ENCODE peak calls at places on chromosomes 2 and 18, in five cellular contexts. One of them, this sample, is unnamed.
A peak's percentile ranks its signal among the peaks of the same experiment; 100 is the strongest.

GRCh38 chr18:23778828-23779227 is 89.6 kb downstream of the LAMA3 start:
- DNase-seq in foreskin fibroblast: no peak
- DNase-seq in right atrium auricular region: no peak
- DNase-seq in WERI-Rb-1: no peak
- DNase-seq in heart right ventricle: no peak
- DNase-seq in this sample: no peak

GRCh38 chr18:5986257-5986909 is 91.1 kb upstream of the TMEM200C start:
- DNase-seq in foreskin fibroblast: no peak
- DNase-seq in right atrium auricular region: no peak
- DNase-seq in WERI-Rb-1: no peak
- DNase-seq in heart right ventricle: no peak
- DNase-seq in this sample: no peak

GRCh38 chr2:120745420-120746178 is 9.9 kb downstream of the GLI2 start:
- DNase-seq in foreskin fibroblast: no peak
- DNase-seq in right atrium auricular region: no peak
- DNase-seq in WERI-Rb-1: no peak
- DNase-seq in heart right ventricle: peak; percentile 1
- DNase-seq in this sample: no peak

GRCh38 chr18:47180765-47181164 is 4.6 kb upstream of the IER3IP1 start:
- DNase-seq in foreskin fibroblast: no peak
- DNase-seq in right atrium auricular region: no peak
- DNase-seq in WERI-Rb-1: no peak
- DNase-seq in heart right ventricle: no peak
- DNase-seq in this sample: no peak

GRCh38 chr2:120430501-120430830 is 84.5 kb downstream of the INHBB start:
- DNase-seq in foreskin fibroblast: no peak
- DNase-seq in right atrium auricular region: no peak
- DNase-seq in WERI-Rb-1: no peak
- DNase-seq in heart right ventricle: no peak
- DNase-seq in this sample: no peak

GRCh38 chr2:31401580-31401979 is 13.0 kb downstream of the XDH start:
- DNase-seq in foreskin fibroblast: peak; percentile 99
- DNase-seq in right atrium auricular region: no peak
- DNase-seq in WERI-Rb-1: no peak
- DNase-seq in heart right ventricle: no peak
- DNase-seq in this sample: no peak

GRCh38 chr2:237870754-237871651 is 11.6 kb downstream of the RAMP1 start:
- DNase-seq in foreskin fibroblast: no peak
- DNase-seq in right atrium auricular region: peak; percentile 44
- DNase-seq in WERI-Rb-1: no peak
- DNase-seq in heart right ventricle: no peak
- DNase-seq in this sample: no peak

GRCh38 chr2:241764272-241765241 is 12.1 kb upstream of the GAL3ST2 start:
- DNase-seq in foreskin fibroblast: no peak
- DNase-seq in right atrium auricular region: no peak
- DNase-seq in WERI-Rb-1: no peak
- DNase-seq in heart right ventricle: no peak
- DNase-seq in this sample: peak; percentile 57

GRCh38 chr2:33069894-33070651 is 123.3 kb downstream of the LTBP1 start:
- DNase-seq in foreskin fibroblast: peak; percentile 99
- DNase-seq in right atrium auricular region: peak; percentile 90
- DNase-seq in WERI-Rb-1: no peak
- DNase-seq in heart right ventricle: no peak
- DNase-seq in this sample: no peak

GRCh38 chr2:216495656-216496055 is 3.0 kb upstream of the RPL37A start:
- DNase-seq in foreskin fibroblast: peak; percentile 68
- DNase-seq in right atrium auricular region: no peak
- DNase-seq in WERI-Rb-1: no peak
- DNase-seq in heart right ventricle: no peak
- DNase-seq in this sample: no peak

GRCh38 chr2:159506764-159507406 is 109.5 kb downstream of the BAZ2B start:
- DNase-seq in foreskin fibroblast: peak; percentile 47
- DNase-seq in right atrium auricular region: no peak
- DNase-seq in WERI-Rb-1: no peak
- DNase-seq in heart right ventricle: no peak
- DNase-seq in this sample: no peak

GRCh38 chr2:161245237-161245505 is 63.1 kb upstream of the PSMD14 start:
- DNase-seq in foreskin fibroblast: no peak
- DNase-seq in right atrium auricular region: no peak
- DNase-seq in WERI-Rb-1: no peak
- DNase-seq in heart right ventricle: no peak
- DNase-seq in this sample: no peak

GRCh38 chr18:28855524-28855923 is 678.6 kb upstream of the CDH2 start:
- DNase-seq in foreskin fibroblast: peak; percentile 35
- DNase-seq in right atrium auricular region: no peak
- DNase-seq in WERI-Rb-1: no peak
- DNase-seq in heart right ventricle: no peak
- DNase-seq in this sample: no peak

GRCh38 chr18:46333371-46334199 is 229.4 kb downstream of the HAUS1 start:
- DNase-seq in foreskin fibroblast: peak; percentile 30
- DNase-seq in right atrium auricular region: no peak
- DNase-seq in WERI-Rb-1: peak; percentile 85
- DNase-seq in heart right ventricle: peak; percentile 42
- DNase-seq in this sample: peak; percentile 78

GRCh38 chr2:215851091-215851490 is 162.3 kb downstream of the MREG start:
- DNase-seq in foreskin fibroblast: peak; percentile 57
- DNase-seq in right atrium auricular region: no peak
- DNase-seq in WERI-Rb-1: no peak
- DNase-seq in heart right ventricle: no peak
- DNase-seq in this sample: no peak

GRCh38 chr2:80459028-80459427 is 154.5 kb upstream of the LRRTM1 start:
- DNase-seq in foreskin fibroblast: no peak
- DNase-seq in right atrium auricular region: no peak
- DNase-seq in WERI-Rb-1: no peak
- DNase-seq in heart right ventricle: no peak
- DNase-seq in this sample: no peak

GRCh38 chr18:62751341-62751821 is 36.0 kb downstream of the PHLPP1 start:
- DNase-seq in foreskin fibroblast: peak; percentile 23
- DNase-seq in right atrium auricular region: no peak
- DNase-seq in WERI-Rb-1: no peak
- DNase-seq in heart right ventricle: peak; percentile 67
- DNase-seq in this sample: no peak

GRCh38 chr2:72085513-72085912 is 62.1 kb downstream of the CYP26B1 start:
- DNase-seq in foreskin fibroblast: no peak
- DNase-seq in right atrium auricular region: no peak
- DNase-seq in WERI-Rb-1: no peak
- DNase-seq in heart right ventricle: no peak
- DNase-seq in this sample: no peak

GRCh38 chr2:209577376-209578357 is 153.8 kb downstream of the MAP2 start:
- DNase-seq in foreskin fibroblast: peak; percentile 40
- DNase-seq in right atrium auricular region: no peak
- DNase-seq in WERI-Rb-1: no peak
- DNase-seq in heart right ventricle: no peak
- DNase-seq in this sample: no peak

GRCh38 chr2:109266998-109267854 is 138.2 kb downstream of the SH3RF3 start:
- DNase-seq in foreskin fibroblast: no peak
- DNase-seq in right atrium auricular region: no peak
- DNase-seq in WERI-Rb-1: no peak
- DNase-seq in heart right ventricle: no peak
- DNase-seq in this sample: peak; percentile 20

GRCh38 chr2:12057436-12058166 is 311.2 kb downstream of the LPIN1 start:
- DNase-seq in foreskin fibroblast: peak; percentile 63
- DNase-seq in right atrium auricular region: no peak
- DNase-seq in WERI-Rb-1: no peak
- DNase-seq in heart right ventricle: peak; percentile 31
- DNase-seq in this sample: no peak

GRCh38 chr2:216974321-216975302 is 114.7 kb upstream of the TNP1 start:
- DNase-seq in foreskin fibroblast: no peak
- DNase-seq in right atrium auricular region: no peak
- DNase-seq in WERI-Rb-1: no peak
- DNase-seq in heart right ventricle: peak; percentile 29
- DNase-seq in this sample: no peak

GRCh38 chr2:66578067-66578852 is 143.3 kb downstream of the MEIS1 start:
- DNase-seq in foreskin fibroblast: peak; percentile 48
- DNase-seq in right atrium auricular region: no peak
- DNase-seq in WERI-Rb-1: no peak
- DNase-seq in heart right ventricle: no peak
- DNase-seq in this sample: peak; percentile 37

GRCh38 chr2:18244840-18245239 is 315.6 kb downstream of the RDH14 start:
- DNase-seq in foreskin fibroblast: no peak
- DNase-seq in right atrium auricular region: no peak
- DNase-seq in WERI-Rb-1: peak; percentile 85
- DNase-seq in heart right ventricle: no peak
- DNase-seq in this sample: no peak

GRCh38 chr2:62477573-62477972 is 28.4 kb downstream of the TMEM17 start:
- DNase-seq in foreskin fibroblast: no peak
- DNase-seq in right atrium auricular region: no peak
- DNase-seq in WERI-Rb-1: no peak
- DNase-seq in heart right ventricle: no peak
- DNase-seq in this sample: no peak

DNA sequence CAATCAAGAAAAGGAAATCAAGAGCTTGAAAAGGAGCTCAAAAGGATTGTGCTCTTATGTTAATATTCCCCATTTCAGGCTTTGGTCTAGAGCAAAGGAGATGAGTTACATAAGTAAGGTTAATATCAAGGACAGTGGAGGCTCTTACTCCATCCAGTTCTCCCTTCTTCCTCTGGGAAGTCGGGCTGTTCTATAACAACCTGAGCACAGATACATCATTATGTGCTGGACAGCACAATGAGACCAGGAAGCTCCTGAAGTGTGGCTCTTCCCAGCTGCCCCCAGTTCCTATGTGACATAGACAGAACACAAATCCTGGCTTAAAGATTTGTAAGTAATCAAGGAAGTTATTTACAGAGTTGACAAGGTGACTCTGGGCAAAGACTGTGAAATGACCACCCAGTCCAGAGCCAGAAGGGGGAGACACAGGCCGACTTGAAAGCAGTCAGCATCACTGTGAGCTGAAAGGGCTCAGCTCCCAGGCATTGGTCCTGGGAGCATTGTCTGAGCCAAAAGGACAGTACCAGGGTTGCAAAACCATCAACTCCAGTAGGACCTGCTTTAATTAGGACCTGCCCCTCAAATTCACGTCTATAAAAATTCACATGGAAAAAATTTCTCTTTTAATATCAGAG is 917.6 kb upstream of the ACVR2A start:
- DNase-seq in foreskin fibroblast: peak; percentile 92
- DNase-seq in right atrium auricular region: peak; percentile 61
- DNase-seq in WERI-Rb-1: peak; percentile 85
- DNase-seq in heart right ventricle: no peak
- DNase-seq in this sample: peak; percentile 57
- TF ChIP-seq CTCF in foreskin fibroblast: peak; percentile 68
- TF ChIP-seq CTCF in right atrium auricular region: peak; percentile 38
- TF ChIP-seq CTCF in WERI-Rb-1: peak; percentile 86
- TF ChIP-seq CTCF in heart right ventricle: peak; percentile 36
- TF ChIP-seq CTCF in this sample: peak; percentile 53

DNA sequence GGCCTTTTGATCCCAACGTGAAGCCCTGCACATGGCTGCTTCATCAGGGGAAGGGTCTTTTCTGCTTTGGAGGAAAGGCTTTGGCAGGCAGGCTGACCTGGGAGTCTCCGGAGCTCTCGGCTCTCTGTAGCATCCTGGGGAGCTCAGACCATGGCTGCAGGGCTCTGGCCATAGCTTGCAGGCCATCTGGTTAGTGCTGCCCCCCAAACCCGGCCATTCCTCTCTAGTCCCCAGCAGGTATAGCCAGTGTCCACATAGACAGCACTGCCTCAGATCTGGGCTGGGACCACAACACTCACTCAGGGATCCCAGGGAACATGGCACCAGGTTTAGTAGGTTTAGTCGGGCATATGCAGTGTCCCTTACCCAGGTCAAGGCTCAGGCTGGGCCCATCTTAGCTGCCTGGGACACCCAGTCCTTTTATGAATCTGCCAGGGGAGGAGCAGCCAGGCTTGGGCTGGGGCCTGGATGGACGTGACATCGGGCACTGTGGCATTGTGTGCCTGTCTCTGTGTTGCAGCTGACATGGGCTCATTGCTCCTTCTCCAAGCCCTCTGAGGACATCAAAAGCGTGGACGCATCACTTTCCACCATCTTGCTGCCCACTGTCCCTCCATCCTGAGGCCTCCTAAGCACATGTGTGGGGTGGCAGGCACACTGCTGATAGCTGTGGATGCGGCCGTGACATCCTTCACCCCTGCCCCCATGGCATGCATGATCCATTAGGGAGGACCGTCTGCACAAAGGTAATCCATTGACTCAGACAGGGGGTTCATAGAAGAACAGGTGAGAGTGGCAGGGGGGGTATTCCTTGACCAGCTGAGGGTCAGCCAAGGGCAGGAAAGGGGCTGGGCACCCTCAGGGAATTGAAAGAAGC is 19.2 kb upstream of the GPR35 start:
- DNase-seq in foreskin fibroblast: no peak
- DNase-seq in right atrium auricular region: no peak
- DNase-seq in WERI-Rb-1: peak; percentile 3
- DNase-seq in heart right ventricle: no peak
- DNase-seq in this sample: no peak
- TF ChIP-seq CTCF in foreskin fibroblast: no peak
- TF ChIP-seq CTCF in right atrium auricular region: no peak
- TF ChIP-seq CTCF in WERI-Rb-1: no peak
- TF ChIP-seq CTCF in heart right ventricle: no peak
- TF ChIP-seq CTCF in this sample: no peak

GRCh38 chr2:197357986-197358385 is 47.4 kb upstream of the ANKRD44 start:
- DNase-seq in foreskin fibroblast: no peak
- DNase-seq in right atrium auricular region: no peak
- DNase-seq in WERI-Rb-1: no peak
- DNase-seq in heart right ventricle: no peak
- DNase-seq in this sample: no peak

GRCh38 chr2:197358927-197359326 is 48.3 kb upstream of the ANKRD44 start:
- DNase-seq in foreskin fibroblast: peak; percentile 44
- DNase-seq in right atrium auricular region: no peak
- DNase-seq in WERI-Rb-1: no peak
- DNase-seq in heart right ventricle: no peak
- DNase-seq in this sample: no peak

GRCh38 chr2:197356136-197356535 is 45.6 kb upstream of the ANKRD44 start:
- DNase-seq in foreskin fibroblast: peak; percentile 12
- DNase-seq in right atrium auricular region: no peak
- DNase-seq in WERI-Rb-1: no peak
- DNase-seq in heart right ventricle: no peak
- DNase-seq in this sample: no peak

GRCh38 chr2:197360744-197361156 is 50.2 kb upstream of the ANKRD44 start:
- DNase-seq in foreskin fibroblast: peak; percentile 82
- DNase-seq in right atrium auricular region: no peak
- DNase-seq in WERI-Rb-1: no peak
- DNase-seq in heart right ventricle: no peak
- DNase-seq in this sample: no peak

GRCh38 chr2:197359859-197360258 is 49.3 kb upstream of the ANKRD44 start:
- DNase-seq in foreskin fibroblast: no peak
- DNase-seq in right atrium auricular region: no peak
- DNase-seq in WERI-Rb-1: no peak
- DNase-seq in heart right ventricle: no peak
- DNase-seq in this sample: no peak
- TF ChIP-seq CTCF in foreskin fibroblast: no peak
- TF ChIP-seq CTCF in right atrium auricular region: no peak
- TF ChIP-seq CTCF in WERI-Rb-1: peak; percentile 36
- TF ChIP-seq CTCF in heart right ventricle: no peak
- TF ChIP-seq CTCF in this sample: no peak

DNA sequence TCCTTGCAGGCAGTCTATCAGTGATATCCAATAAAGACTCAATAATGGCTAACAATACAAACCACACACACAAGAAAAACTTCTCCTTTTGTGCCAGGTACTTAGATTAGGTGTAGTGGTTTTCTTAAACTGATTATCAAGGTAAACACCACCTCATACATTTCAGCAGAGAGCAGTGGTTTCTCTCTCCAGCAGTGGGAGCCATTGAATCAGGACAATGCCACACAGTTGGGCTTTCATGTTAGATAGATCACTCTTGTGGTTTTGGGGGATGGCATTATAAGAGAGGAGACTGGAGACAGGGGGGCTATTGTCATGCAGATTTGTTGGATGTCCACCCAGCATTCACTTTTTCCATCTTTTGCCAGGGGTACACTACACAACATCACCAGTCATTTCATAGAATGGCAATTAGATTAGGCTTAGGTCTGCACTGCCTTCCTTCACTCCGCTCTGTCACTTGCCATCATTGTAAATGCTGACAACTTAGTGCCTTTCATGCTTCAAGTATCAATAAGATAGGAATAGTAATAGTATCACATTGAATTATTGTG is 13.6 kb upstream of the IRS1 start:
- DNase-seq in foreskin fibroblast: peak; percentile 55
- DNase-seq in right atrium auricular region: no peak
- DNase-seq in WERI-Rb-1: peak; percentile 20
- DNase-seq in heart right ventricle: no peak
- DNase-seq in this sample: no peak
- TF ChIP-seq CTCF in foreskin fibroblast: peak; percentile 70
- TF ChIP-seq CTCF in right atrium auricular region: peak; percentile 32
- TF ChIP-seq CTCF in WERI-Rb-1: peak; percentile 72
- TF ChIP-seq CTCF in heart right ventricle: no peak
- TF ChIP-seq CTCF in this sample: no peak